ENCODE peak calls at places on chromosomes 16 and 17, in ten cellular contexts. H, Q, K, R, X, U, G, O, E and M are unnamed samples.
A peak's percentile ranks its signal among the peaks of the same experiment; 100 is the strongest.

GRCh38 chr17:77808663-77809425 is 149.7 kb upstream of the TNRC6C start:
- DNase-seq in K (no peak), R (no peak), O (no peak), H (no peak), X (peak; percentile 43), U (no peak), Q (no peak), G (no peak), E (no peak), M (no peak)

GRCh38 chr16:57637020-57637419 is 8.6 kb downstream of the ADGRG1 start:
- DNase-seq in H (no peak), K (no peak), U (no peak), Q (peak; percentile 14), O (no peak), R (no peak), G (no peak), X (peak; percentile 28), E (no peak), M (no peak)

GRCh38 chr17:56598471-56598870 is 5.0 kb downstream of the NOG start:
- DNase-seq in H (no peak), U (peak; percentile 79), X (peak; percentile 80), Q (peak; percentile 30), K (peak; percentile 82), R (no peak), E (no peak), G (no peak), O (no peak), M (no peak)

GRCh38 chr16:57807968-57808528 is 5.8 kb upstream of the KIFC3 start:
- DNase-seq in H (peak; percentile 75), X (peak; percentile 91), Q (peak; percentile 88), O (peak; percentile 79), G (peak; percentile 95), R (peak; percentile 90), E (peak; percentile 93), K (peak; percentile 96), U (peak; percentile 94), M (peak; percentile 89)

GRCh38 chr17:68942389-68942788 is 12.8 kb downstream of the ABCA8 start:
- DNase-seq in Q (no peak), R (no peak), U (no peak), E (no peak), X (no peak), K (no peak), G (no peak), H (no peak), O (no peak), M (no peak)

GRCh38 chr17:71963341-71963740 is 157.5 kb upstream of the SOX9 start:
- DNase-seq in K (no peak), E (no peak), H (no peak), X (no peak), O (no peak), R (no peak), G (no peak), Q (no peak), U (peak; percentile 16), M (no peak)

GRCh38 chr16:89695875-89696597 is 5.5 kb downstream of the SPATA2L start:
- DNase-seq in G (no peak), R (peak; percentile 72), U (no peak), Q (no peak), X (no peak), H (no peak), E (peak; percentile 51), K (no peak), O (no peak), M (no peak)

GRCh38 chr16:1542533-1542932 is 9.1 kb downstream of the TMEM204 start:
- DNase-seq in E (no peak), X (no peak), H (no peak), R (peak; percentile 74), O (no peak), K (no peak), U (no peak), G (no peak), Q (no peak), M (no peak)

GRCh38 chr17:39096435-39097158 is 54.8 kb downstream of the PLXDC1 start:
- DNase-seq in G (no peak), Q (no peak), O (no peak), K (no peak), X (no peak), E (no peak), H (no peak), U (no peak), R (no peak), M (peak; percentile 21)

GRCh38 chr16:11029948-11030347 is 85.6 kb downstream of the CLEC16A start:
- DNase-seq in R (no peak), O (no peak), U (peak; percentile 81), H (no peak), G (no peak), E (no peak), Q (peak; percentile 16), K (no peak), X (peak; percentile 63), M (no peak)

GRCh38 chr16:57788252-57788841 is 13.9 kb downstream of the KIFC3 start:
- DNase-seq in E (no peak), X (no peak), Q (no peak), U (no peak), O (no peak), H (no peak), K (peak; percentile 66), G (no peak), R (peak; percentile 63), M (no peak)

GRCh38 chr17:81249233-81250040 is 10.3 kb downstream of the NDUFAF8 start:
- DNase-seq in K (no peak), X (peak; percentile 37), R (peak; percentile 68), U (no peak), O (no peak), G (peak; percentile 31), H (peak; percentile 50), E (no peak), Q (peak; percentile 15), M (no peak)

DNA sequence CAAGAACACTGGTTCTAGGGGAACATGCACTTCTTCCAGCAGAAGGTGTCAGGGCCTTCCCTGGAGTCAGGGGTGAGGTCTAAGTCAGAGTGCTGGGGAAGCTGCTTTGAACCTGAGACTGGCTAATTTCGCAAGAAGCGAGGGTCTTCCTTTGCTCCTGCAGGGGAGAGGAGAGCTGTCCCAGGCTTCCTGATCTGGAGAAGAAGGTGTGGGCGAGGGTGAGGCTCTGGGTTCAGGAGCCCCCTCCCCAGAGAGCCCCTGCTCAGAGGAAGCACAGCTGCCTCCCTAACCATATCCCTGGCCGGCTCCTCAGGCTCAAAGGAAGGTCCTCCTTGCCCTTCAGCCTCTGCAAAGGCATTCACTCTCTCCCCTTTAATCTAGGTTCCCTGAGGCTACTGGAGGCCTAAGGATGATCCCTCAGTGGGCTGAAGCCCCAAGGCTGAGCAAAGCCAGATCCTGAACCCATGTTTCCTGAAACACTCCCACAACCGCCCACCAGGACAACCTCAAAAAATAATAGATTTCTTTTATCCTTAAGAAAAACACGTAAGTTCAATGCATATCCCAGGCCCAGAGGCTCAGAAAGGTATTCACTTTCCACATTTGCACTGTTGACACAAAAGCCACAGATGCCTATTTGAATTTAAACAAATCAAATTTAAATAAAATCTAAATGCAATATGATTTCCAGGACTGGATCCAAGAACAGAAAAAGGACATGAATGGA is 71.4 kb upstream of the RCVRN start:
- DNase-seq in O (no peak), G (no peak), H (no peak), K (no peak), U (no peak), X (no peak), Q (peak; percentile 20), E (peak; percentile 44), R (no peak), M (no peak)
- H3K9ac ChIP-seq in O (no peak overlapping the region), G (no peak overlapping the region), H (no peak overlapping the region), K (no peak overlapping the region), U (no peak overlapping the region), X (no peak overlapping the region), Q (no peak overlapping the region), E (no peak overlapping the region), R (no peak overlapping the region), M (no peak overlapping the region)

GRCh38 chr16:75420987-75421819 is 12.1 kb downstream of the CFDP1 start:
- DNase-seq in K (peak; percentile 93), E (peak; percentile 93), G (peak; percentile 49), U (no peak), Q (peak; percentile 53), H (peak; percentile 86), X (peak; percentile 39), R (peak; percentile 92), O (peak; percentile 85), M (peak; percentile 83)

GRCh38 chr16:75421820-75422126 is 11.5 kb downstream of the CFDP1 start:
- DNase-seq in Q (no peak), H (no peak), U (no peak), R (no peak), E (no peak), G (no peak), X (no peak), O (no peak), K (no peak), M (no peak)

GRCh38 chr16:75429621-75430403 is 3.5 kb downstream of the CFDP1 start:
- DNase-seq in U (no peak), X (no peak), R (no peak), K (no peak), G (no peak), O (no peak), Q (no peak), E (no peak), H (no peak), M (no peak)

GRCh38 chr16:75424096-75424762 is 9.1 kb downstream of the CFDP1 start:
- DNase-seq in E (no peak), Q (no peak), K (peak; percentile 57), O (no peak), G (no peak), X (peak; percentile 18), H (no peak), R (no peak), U (no peak), M (no peak)
- H3K4me3 ChIP-seq in E (no peak overlapping the region), Q (peak overlapping the region; percentile 64), K (no peak overlapping the region), O (no peak overlapping the region), G (no peak overlapping the region), X (no peak overlapping the region), H (no peak overlapping the region), R (no peak overlapping the region), U (no peak overlapping the region), M (no peak overlapping the region)

DNA sequence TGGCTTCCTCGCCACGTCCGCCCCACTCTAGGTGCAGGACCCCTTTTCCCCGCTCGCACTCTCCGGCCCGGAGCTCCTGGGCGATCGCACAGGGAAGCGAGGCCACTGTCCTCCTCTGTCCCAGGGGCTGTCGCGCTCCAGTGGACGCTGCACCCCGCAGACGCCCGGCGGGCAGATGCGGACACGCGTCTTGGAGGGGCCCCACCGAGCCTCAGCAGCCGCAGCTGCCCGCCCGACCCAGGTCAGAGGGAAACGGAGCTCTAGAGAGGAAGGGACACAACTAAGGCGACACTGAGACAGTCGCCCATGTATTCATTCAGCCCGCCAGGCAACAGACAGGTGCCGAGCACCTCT is 726 bp upstream of the SLC13A5 start:
- DNase-seq in Q (no peak), E (no peak), O (peak; percentile 56), U (no peak), H (no peak), K (peak; percentile 16), R (no peak), G (no peak), X (no peak), M (no peak)
- H3K9ac ChIP-seq in Q (no peak overlapping the region), E (no peak overlapping the region), O (no peak overlapping the region), U (no peak overlapping the region), H (no peak overlapping the region), K (peak overlapping the region; percentile 72), R (no peak overlapping the region), G (no peak overlapping the region), X (no peak overlapping the region), M (no peak overlapping the region)

DNA sequence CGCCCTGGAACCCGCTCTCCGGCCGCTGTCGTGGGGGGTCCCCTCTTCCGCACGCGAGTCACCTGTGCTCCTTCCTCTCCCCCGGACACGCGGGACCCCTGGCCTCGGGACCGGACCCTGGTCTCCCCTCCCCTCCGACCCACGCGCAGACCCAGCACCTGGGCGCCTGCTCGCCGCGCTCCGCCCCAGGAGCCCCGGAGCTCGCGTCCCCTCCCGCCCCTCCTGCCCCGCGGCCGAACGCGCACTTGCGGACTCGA is 762 bp downstream of the RAB40B start:
- DNase-seq in O (no peak), U (no peak), R (peak; percentile 81), Q (no peak), E (no peak), G (no peak), K (no peak), X (no peak), H (no peak), M (no peak)
- H3K4me3 ChIP-seq in O (peak overlapping the region; percentile 77), U (peak overlapping the region; percentile 69), R (peak overlapping the region; percentile 42), Q (peak overlapping the region; percentile 78), E (no peak overlapping the region), G (peak overlapping the region; percentile 73), K (no peak overlapping the region), X (peak overlapping the region; percentile 28), H (no peak overlapping the region), M (peak overlapping the region; percentile 80)